ENCODE peak calls at places on chromosomes 3 and 15, in four cellular contexts. S is PC-3, U is GM23338, D is fibroblast of lung. Y is an unnamed sample. For H3K79me2, the result is how much of the 10 kb centered on the place peaks cover.

GRCh38 chr15:90184119-90184785 is 16.9 kb upstream of the SEMA4B start:
- DNase-seq in U (peak), S (peak), D (peak), Y (peak)

GRCh38 chr15:58248504-58248842 is 110.3 kb downstream of the AQP9 start:
- DNase-seq in U (no peak), S (no peak), D (no peak), Y (no peak)

GRCh38 chr15:72117448-72117697 is 577 bp downstream of the MYO9A start:
- DNase-seq in S (peak), D (peak), U (peak), Y (peak)

GRCh38 chr3:15822281-15822680 is 24.5 kb upstream of the ANKRD28 start:
- DNase-seq in D (no peak), S (no peak), U (no peak), Y (no peak)

GRCh38 chr15:69980311-69981059 is 117.2 kb downstream of the TLE3 start:
- DNase-seq in D (no peak), S (no peak), U (no peak), Y (no peak)

GRCh38 chr3:193780810-193781472 is 187.9 kb downstream of the OPA1 start:
- DNase-seq in D (peak), U (peak), S (peak), Y (peak)

GRCh38 chr3:24048843-24049242 is 103.8 kb downstream of the NR1D2 start:
- DNase-seq in U (no peak), D (no peak), S (no peak), Y (no peak)

GRCh38 chr15:57227899-57228298 is 148.4 kb upstream of the CGNL1 start:
- DNase-seq in S (no peak), D (peak), U (no peak), Y (no peak)

GRCh38 chr3:31382856-31383255 is 149.9 kb upstream of the STT3B start:
- DNase-seq in S (no peak), D (no peak), U (no peak), Y (no peak)

GRCh38 chr3:73848173-73848751 is 223.5 kb upstream of the PDZRN3 start:
- DNase-seq in U (peak), S (peak), D (peak), Y (no peak)

GRCh38 chr3:184911570-184911969 is 99.6 kb downstream of the VPS8 start:
- DNase-seq in D (no peak), U (peak), S (no peak), Y (no peak)

GRCh38 chr3:46835059-46835458 is 28.2 kb downstream of the MYL3 start:
- DNase-seq in D (no peak), U (no peak), S (no peak), Y (no peak)

GRCh38 chr15:62145015-62145735 is 19.9 kb downstream of the C2CD4B start:
- DNase-seq in S (no peak), U (no peak), D (no peak), Y (no peak)

GRCh38 chr3:66655673-66656072 is 154.9 kb upstream of the LRIG1 start:
- DNase-seq in S (no peak), D (no peak), U (no peak), Y (no peak)

GRCh38 chr3:44468572-44469520 is 8.6 kb downstream of the ZNF445 start:
- DNase-seq in U (peak), S (peak), D (peak), Y (peak)

GRCh38 chr3:123459867-123460266 is 11.0 kb upstream of the ADCY5 start:
- DNase-seq in D (no peak), S (no peak), U (no peak), Y (no peak)

GRCh38 chr3:143654906-143655305 is 193.4 kb downstream of the SLC9A9 start:
- DNase-seq in U (no peak), S (no peak), D (peak), Y (no peak)

GRCh38 chr3:64856953-64857516 is 169.2 kb upstream of the ADAMTS9 start:
- DNase-seq in D (no peak), S (no peak), U (no peak), Y (no peak)

GRCh38 chr3:45362768-45363167 is 25.6 kb upstream of the LARS2 start:
- DNase-seq in D (no peak), U (no peak), S (peak), Y (no peak)

GRCh38 chr3:11056531-11057050 is 64.0 kb downstream of the SLC6A1 start:
- DNase-seq in S (no peak), U (no peak), D (no peak), Y (no peak)

GRCh38 chr3:119580148-119580760 is 962 bp downstream of the ADPRH start:
- DNase-seq in U (peak), S (no peak), D (no peak), Y (no peak)

GRCh38 chr3:4580346-4581019 is 87.3 kb downstream of the ITPR1 start:
- DNase-seq in U (peak), S (no peak), D (no peak), Y (no peak)

GRCh38 chr3:69324362-69325025 is 61.4 kb downstream of the FRMD4B start:
- DNase-seq in D (no peak), S (peak), U (peak), Y (no peak)

DNA sequence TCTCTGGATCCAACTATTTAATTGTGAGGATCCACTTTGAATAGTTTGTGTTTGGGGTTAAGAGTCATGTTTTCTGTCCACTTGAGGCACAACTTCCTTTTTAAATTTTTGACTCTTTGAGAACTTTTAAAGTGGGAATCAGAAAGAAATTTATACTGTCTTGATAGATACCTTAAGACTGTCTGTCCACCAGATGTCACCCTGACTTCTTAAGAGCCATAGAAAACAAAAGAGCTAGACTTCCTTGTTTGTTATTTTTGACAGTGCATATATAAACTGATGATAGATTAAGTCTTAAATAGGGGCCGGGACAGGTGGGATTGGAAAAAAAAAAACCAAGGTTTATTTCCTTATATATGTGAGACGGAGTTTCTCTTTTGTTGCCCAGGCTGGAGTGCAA is 52.1 kb upstream of the WDR72 start:
- DNase-seq in D (no peak), U (peak), S (peak), Y (no peak)
- TF ChIP-seq CTCF in D (peak), U (peak), S (peak), Y (no peak)

DNA sequence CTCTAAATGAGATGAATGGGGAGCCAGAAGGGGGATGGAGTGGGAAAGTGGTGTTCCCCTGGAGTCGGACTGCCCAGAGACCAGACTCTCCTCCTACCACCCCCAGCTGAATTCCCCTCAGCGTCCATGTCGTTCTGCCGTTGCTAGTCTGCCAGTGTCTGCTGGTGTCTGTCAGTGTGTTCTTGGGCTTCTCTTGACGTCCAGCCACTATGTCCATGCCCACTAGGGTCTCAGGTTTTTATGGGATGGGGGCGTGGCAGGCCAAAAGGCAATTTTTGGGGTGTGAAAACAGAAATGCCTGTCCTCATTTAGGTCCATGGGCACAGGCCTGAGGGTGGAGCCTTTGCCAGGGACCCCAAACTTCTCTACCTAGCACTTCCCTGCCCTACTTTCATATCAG is 589.6 kb downstream of the IGSF11 start:
- DNase-seq in S (no peak), D (no peak), U (no peak), Y (no peak)
- H3K4me2 ChIP-seq in S (no peak), D (no peak), U (no peak), Y (no peak)

GRCh38 chr3:197476126-197476525 is 79.6 kb downstream of the BDH1 start:
- DNase-seq in S (peak), D (no peak), U (no peak), Y (no peak)

GRCh38 chr3:197484204-197484901 is 71.4 kb downstream of the BDH1 start:
- DNase-seq in S (no peak), D (no peak), U (no peak), Y (no peak)

GRCh38 chr3:197482001-197482400 is 73.8 kb downstream of the BDH1 start:
- DNase-seq in D (peak), S (peak), U (peak), Y (no peak)

GRCh38 chr3:197478746-197479668 is 76.8 kb downstream of the BDH1 start:
- DNase-seq in D (peak), U (no peak), S (peak), Y (peak)

GRCh38 chr3:197480320-197480719 is 75.4 kb downstream of the BDH1 start:
- DNase-seq in S (no peak), D (no peak), U (no peak), Y (no peak)
- H3K79me2 ChIP-seq in S (under half), D (under half), U (under half), Y (under half)

GRCh38 chr3:192237992-192238608 is 489.2 kb downstream of the FGF12 start:
- DNase-seq in U (peak), S (no peak), D (no peak), Y (no peak)
- TF ChIP-seq CTCF in U (peak), S (peak), D (no peak), Y (peak)

GRCh38 chr3:127749787-127750225 is 72.5 kb downstream of the MGLL start:
- DNase-seq in U (peak), D (no peak), S (no peak), Y (no peak)
- H3K4me2 ChIP-seq in U (no peak), D (no peak), S (peak), Y (no peak)

GRCh38 chr3:9826815-9827574 is 16.8 kb downstream of the RPUSD3 start:
- DNase-seq in D (no peak), S (peak), U (peak), Y (no peak)
- H3K79me2 ChIP-seq in D (under half), S (under half), U (under half), Y (under half)

GRCh38 chr3:14505803-14506500 is 34.2 kb downstream of the GRIP2 start:
- DNase-seq in U (no peak), D (no peak), S (no peak), Y (no peak)

GRCh38 chr3:14502472-14502871 is 37.7 kb downstream of the GRIP2 start:
- DNase-seq in D (no peak), U (no peak), S (no peak), Y (no peak)

GRCh38 chr3:14505001-14505802 is 34.9 kb downstream of the GRIP2 start:
- DNase-seq in U (no peak), D (no peak), S (no peak), Y (no peak)

GRCh38 chr3:14503706-14504065 is 36.5 kb downstream of the GRIP2 start:
- DNase-seq in S (no peak), D (no peak), U (no peak), Y (no peak)

DNA sequence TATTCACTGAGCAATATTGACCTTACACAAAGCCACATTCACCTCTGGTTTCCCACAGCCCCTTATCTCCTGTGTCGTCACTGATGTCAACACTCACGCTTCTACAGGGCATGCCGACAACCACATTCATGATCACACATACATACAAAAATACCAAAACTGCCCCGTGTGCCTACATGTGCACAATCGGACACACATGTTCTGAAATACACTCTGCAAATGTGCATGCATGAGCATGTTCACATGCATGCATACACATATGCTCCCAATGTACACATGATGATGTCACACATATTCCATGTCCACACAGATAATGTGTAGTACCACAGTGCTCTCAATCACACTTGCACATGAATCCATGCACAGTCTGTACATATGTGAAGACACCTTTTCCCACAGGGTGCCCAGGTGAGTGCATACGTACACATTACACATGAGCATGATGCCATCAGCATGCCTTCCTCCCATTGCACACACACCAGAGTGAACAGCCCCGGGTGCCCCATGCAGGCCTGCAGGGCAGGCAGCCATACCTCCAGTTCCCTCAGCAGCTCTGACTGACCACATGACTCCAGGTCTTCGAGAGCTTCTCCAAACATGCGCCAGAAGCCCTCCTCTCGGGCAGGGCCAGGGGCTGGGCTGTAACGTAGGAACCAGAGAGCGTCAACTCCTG is 37.0 kb downstream of the GRIP2 start:
- DNase-seq in U (no peak), S (no peak), D (no peak), Y (no peak)
- TF ChIP-seq CTCF in U (no peak), S (no peak), D (no peak), Y (no peak)

GRCh38 chr15:41254560-41254959 is 23.5 kb downstream of the CHP1 start:
- DNase-seq in D (no peak), S (no peak), U (no peak), Y (no peak)

GRCh38 chr15:41256577-41257038 is 25.5 kb downstream of the CHP1 start:
- DNase-seq in U (no peak), S (peak), D (peak), Y (peak)

GRCh38 chr15:41258706-41259471 is 27.8 kb downstream of the CHP1 start:
- DNase-seq in U (no peak), D (peak), S (peak), Y (peak)

GRCh38 chr15:41259546-41260189 is 28.6 kb downstream of the CHP1 start:
- DNase-seq in D (no peak), U (no peak), S (no peak), Y (no peak)

DNA sequence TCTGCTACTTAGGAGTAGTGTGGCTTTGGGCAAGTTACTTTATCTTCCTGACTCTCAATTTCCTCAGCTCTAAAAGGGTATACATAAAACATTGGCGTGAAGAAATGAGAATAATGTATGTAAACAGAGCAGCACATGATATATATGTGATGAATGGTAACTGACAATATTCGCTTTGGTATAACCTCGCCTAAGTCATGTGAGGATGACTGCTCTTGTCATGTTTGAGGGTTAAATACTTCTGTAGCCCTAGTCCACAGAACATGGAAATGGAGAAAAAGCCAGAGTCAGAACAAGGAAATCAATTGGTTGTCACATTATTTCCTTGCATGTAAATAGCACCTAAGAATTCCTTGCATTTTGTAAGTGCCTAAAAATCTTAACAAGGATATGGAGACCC is 25.0 kb downstream of the CHP1 start:
- DNase-seq in S (no peak), D (no peak), U (no peak), Y (no peak)
- H3K4me2 ChIP-seq in S (peak), D (no peak), U (no peak), Y (peak)

DNA sequence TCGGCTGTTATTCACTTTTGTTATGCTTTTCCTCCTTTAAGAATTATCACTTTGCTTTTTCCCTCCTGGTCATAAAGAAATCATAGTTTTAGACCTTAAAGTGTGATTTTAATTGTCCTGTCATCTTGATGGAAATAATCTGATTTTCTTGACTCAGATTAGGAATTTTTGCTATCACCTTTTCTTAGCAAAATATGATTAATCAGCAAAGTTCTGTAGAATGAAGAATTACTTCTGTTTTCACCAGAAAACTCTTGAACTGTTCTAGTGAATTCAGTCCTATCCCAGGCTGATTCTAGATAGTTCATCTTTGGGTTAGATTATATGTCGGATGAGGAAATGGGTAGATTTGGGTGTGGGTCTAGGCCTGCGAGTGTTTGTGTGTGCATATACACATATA is 12.2 kb downstream of the CMSS1 start:
- DNase-seq in S (no peak), U (no peak), D (no peak), Y (no peak)
- H3K79me2 ChIP-seq in S (half or more), U (half or more), D (under half), Y (half or more)

Y was measured in PC-9.